ENCODE peak calls at places on chromosome 11, in five cellular contexts. M is mesendoderm, D is H9, Y is PC-9, W is Karpas-422. V is an unnamed sample.

GRCh38 chr11:103789957-103790356 is 246.5 kb upstream of the DDI1 start:
- DNase-seq in M (no peak), D (no peak), Y (no peak), W (no peak), V (no peak)

GRCh38 chr11:71491531-71492329 is 35.3 kb upstream of the KRTAP5-7 start:
- DNase-seq in M (no peak), D (no peak), Y (peak; percentile 18), W (no peak), V (no peak)

GRCh38 chr11:10500757-10501684 is 40.0 kb downstream of the RNF141 start:
- DNase-seq in M (no peak), D (no peak), Y (no peak), W (no peak), V (no peak)

GRCh38 chr11:10351768-10352641 is 47.1 kb downstream of the ADM start:
- DNase-seq in M (peak; percentile 97), D (peak; percentile 97), Y (peak; percentile 92), W (no peak), V (no peak)

GRCh38 chr11:63478896-63479295 is 12.1 kb downstream of the PLAAT5 start:
- DNase-seq in M (peak; percentile 89), D (peak; percentile 74), Y (peak; percentile 63), W (peak; percentile 77), V (peak; percentile 68)

GRCh38 chr11:121930004-121930965 is 185.7 kb downstream of the BLID start:
- DNase-seq in M (peak; percentile 10), D (no peak), Y (no peak), W (no peak), V (no peak)

GRCh38 chr11:106131998-106132397 is 54.5 kb downstream of the AASDHPPT start:
- DNase-seq in M (peak; percentile 18), D (peak; percentile 30), Y (no peak), W (no peak), V (no peak)

GRCh38 chr11:88337342-88338222 is at the start of gene CTSC:
- DNase-seq in M (peak; percentile 90), D (peak; percentile 89), Y (peak; percentile 89), W (peak; percentile 100), V (peak; percentile 95)

GRCh38 chr11:113796663-113797259 is 17.2 kb downstream of the CLDN25 start:
- DNase-seq in M (peak; percentile 53), D (no peak), Y (no peak), W (peak; percentile 44), V (peak; percentile 25)

GRCh38 chr11:61601512-61601911 is 20.6 kb upstream of the SYT7 start:
- DNase-seq in M (no peak), D (no peak), Y (no peak), W (no peak), V (no peak)

GRCh38 chr11:9015677-9016076 is 11.9 kb upstream of the NRIP3 start:
- DNase-seq in M (peak; percentile 89), D (peak; percentile 82), Y (peak; percentile 60), W (peak; percentile 85), V (peak; percentile 83)

GRCh38 chr11:103322861-103323260 is 213.6 kb downstream of the DYNC2H1 start:
- DNase-seq in M (no peak), D (no peak), Y (no peak), W (no peak), V (no peak)

GRCh38 chr11:115527534-115528125 is 23.4 kb upstream of the CADM1 start:
- DNase-seq in M (peak; percentile 86), D (peak; percentile 40), Y (no peak), W (no peak), V (no peak)

GRCh38 chr11:95917188-95918036 is 6.5 kb downstream of the MTMR2 start:
- DNase-seq in M (peak; percentile 21), D (no peak), Y (peak; percentile 38), W (no peak), V (no peak)

GRCh38 chr11:62552465-62552782 is 5.8 kb upstream of the AHNAK start:
- DNase-seq in M (peak; percentile 78), D (no peak), Y (peak; percentile 57), W (no peak), V (no peak)

GRCh38 chr11:113668255-113668654 is 37.9 kb downstream of the TMPRSS5 start:
- DNase-seq in M (no peak), D (no peak), Y (no peak), W (no peak), V (no peak)

GRCh38 chr11:62394825-62395538 is 23.9 kb upstream of the SCGB1A1 start:
- DNase-seq in M (peak; percentile 90), D (peak; percentile 83), Y (peak; percentile 75), W (peak; percentile 85), V (peak; percentile 80)

GRCh38 chr11:75333022-75333806 is 18.2 kb downstream of the ARRB1 start:
- DNase-seq in M (no peak), D (no peak), Y (no peak), W (no peak), V (no peak)

GRCh38 chr11:84819128-84819527 is 808.0 kb downstream of the DLG2 start:
- DNase-seq in M (no peak), D (no peak), Y (no peak), W (no peak), V (peak; percentile 80)

GRCh38 chr11:13073119-13073981 is 64.2 kb downstream of the RASSF10 start:
- DNase-seq in M (no peak), D (no peak), Y (no peak), W (no peak), V (no peak)

GRCh38 chr11:11265994-11266606 is 87.0 kb downstream of the CSNK2A3 start:
- DNase-seq in M (peak; percentile 67), D (peak; percentile 79), Y (no peak), W (peak; percentile 93), V (peak; percentile 58)

GRCh38 chr11:11382858-11383532 is 29.9 kb upstream of the CSNK2A3 start:
- DNase-seq in M (no peak), D (no peak), Y (no peak), W (no peak), V (no peak)

GRCh38 chr11:61918251-61919112 is 1.1 kb upstream of the RAB3IL1 start:
- DNase-seq in M (no peak), D (no peak), Y (no peak), W (no peak), V (no peak)

GRCh38 chr11:79498681-79499080 is 57.9 kb upstream of the TENM4 start:
- DNase-seq in M (no peak), D (no peak), Y (no peak), W (no peak), V (no peak)
- H3K4me2 ChIP-seq in M (no peak overlapping the region), D (no peak overlapping the region), Y (no peak overlapping the region), W (no peak overlapping the region), V (no peak overlapping the region)

GRCh38 chr11:68071281-68072048 is 32.6 kb downstream of the TCIRG1 start:
- DNase-seq in M (no peak), D (no peak), Y (no peak), W (peak; percentile 61), V (no peak)
- H3K4me2 ChIP-seq in M (no peak overlapping the region), D (no peak overlapping the region), Y (no peak overlapping the region), W (peak overlapping the region; percentile 43), V (no peak overlapping the region)

DNA sequence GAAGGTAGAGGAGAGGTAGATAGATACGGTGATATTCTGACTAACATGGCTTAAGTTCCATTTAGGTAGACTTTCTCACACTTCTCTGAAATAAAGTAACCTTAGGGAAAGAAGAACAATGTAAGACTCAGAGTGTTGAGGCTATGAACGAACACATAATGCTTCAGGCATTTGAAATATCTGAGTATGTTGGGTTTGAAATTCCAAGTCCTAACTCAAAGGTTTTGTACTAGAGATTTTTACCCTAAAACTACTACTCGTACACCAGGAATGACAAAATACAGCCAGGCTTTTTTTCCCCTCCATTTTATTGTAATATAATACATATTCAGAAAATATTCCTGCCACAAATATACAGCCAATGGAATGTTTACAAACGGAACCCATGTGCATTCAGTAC is 592.6 kb downstream of the ETS1 start:
- DNase-seq in M (peak; percentile 59), D (no peak), Y (no peak), W (no peak), V (no peak)
- H3K4me2 ChIP-seq in M (no peak overlapping the region), D (no peak overlapping the region), Y (no peak overlapping the region), W (no peak overlapping the region), V (no peak overlapping the region)

GRCh38 chr11:59582006-59582405 is 33.6 kb downstream of the OSBP start:
- DNase-seq in M (peak; percentile 27), D (no peak), Y (no peak), W (no peak), V (no peak)

GRCh38 chr11:59574932-59575904 is 40.4 kb downstream of the OSBP start:
- DNase-seq in M (no peak), D (no peak), Y (no peak), W (no peak), V (no peak)

GRCh38 chr11:59573216-59573615 is 42.4 kb downstream of the OSBP start:
- DNase-seq in M (no peak), D (no peak), Y (peak; percentile 76), W (no peak), V (no peak)

GRCh38 chr11:59574467-59574866 is 41.1 kb downstream of the OSBP start:
- DNase-seq in M (no peak), D (no peak), Y (no peak), W (no peak), V (no peak)

GRCh38 chr11:59578369-59578768 is 37.2 kb downstream of the OSBP start:
- DNase-seq in M (no peak), D (no peak), Y (no peak), W (no peak), V (no peak)
- H3K4me2 ChIP-seq in M (no peak overlapping the region), D (no peak overlapping the region), Y (no peak overlapping the region), W (no peak overlapping the region), V (no peak overlapping the region)

GRCh38 chr11:70437111-70437784 is 38.9 kb downstream of the CTTN start:
- DNase-seq in M (no peak), D (no peak), Y (no peak), W (no peak), V (no peak)
- H3K4me2 ChIP-seq in M (no peak overlapping the region), D (no peak overlapping the region), Y (no peak overlapping the region), W (no peak overlapping the region), V (no peak overlapping the region)

GRCh38 chr11:134264966-134265365 is 11.2 kb upstream of the GLB1L3 start:
- DNase-seq in M (no peak), D (no peak), Y (no peak), W (no peak), V (no peak)

GRCh38 chr11:134267966-134268365 is 8.2 kb upstream of the GLB1L3 start:
- DNase-seq in M (no peak), D (no peak), Y (no peak), W (no peak), V (no peak)

GRCh38 chr11:134266440-134266839 is 9.7 kb upstream of the GLB1L3 start:
- DNase-seq in M (no peak), D (no peak), Y (peak; percentile 88), W (no peak), V (no peak)

GRCh38 chr11:134266841-134267251 is 9.3 kb upstream of the GLB1L3 start:
- DNase-seq in M (peak; percentile 66), D (no peak), Y (peak; percentile 99), W (no peak), V (no peak)

DNA sequence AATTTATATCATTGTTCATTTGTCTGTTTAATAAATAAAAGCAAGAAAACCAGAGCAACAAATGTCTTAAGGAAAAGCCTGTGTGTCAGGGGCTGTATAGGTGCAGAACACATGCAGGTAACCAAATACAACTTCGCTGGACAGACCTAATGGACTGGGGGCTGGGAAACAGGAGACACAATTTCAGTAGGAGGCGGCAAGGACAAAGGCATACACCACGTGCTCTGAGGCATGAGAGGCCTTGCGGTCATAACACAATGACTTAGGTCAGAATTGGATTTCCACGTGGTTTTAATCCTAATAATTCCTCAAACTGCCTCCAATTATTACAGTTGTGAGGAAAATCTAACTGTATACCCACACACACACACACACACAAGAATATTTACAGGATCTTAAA is 8.7 kb upstream of the GLB1L3 start:
- DNase-seq in M (no peak), D (no peak), Y (no peak), W (no peak), V (no peak)
- H3K4me2 ChIP-seq in M (no peak overlapping the region), D (no peak overlapping the region), Y (peak overlapping the region; percentile 56), W (no peak overlapping the region), V (no peak overlapping the region)

GRCh38 chr11:90803781-90804180 is 580.9 kb upstream of the CHORDC1 start:
- DNase-seq in M (no peak), D (no peak), Y (no peak), W (no peak), V (no peak)
- H3K4me2 ChIP-seq in M (no peak overlapping the region), D (no peak overlapping the region), Y (peak overlapping the region; percentile 38), W (no peak overlapping the region), V (no peak overlapping the region)